ENCODE peak calls at places on chromosomes 16 and 17, in nine cellular contexts. B, O, S, V, K, M, T, P and W are unnamed samples.

GRCh38 chr16:74034862-74035261 is 261.8 kb upstream of the PSMD7 start:
- DNase-seq in B (no peak), O (peak), S (no peak), V (no peak), K (no peak), M (no peak), T (peak), P (no peak), W (no peak)

GRCh38 chr17:55666810-55667209 is 55.9 kb downstream of the TMEM100 start:
- DNase-seq in B (no peak), O (no peak), S (no peak), V (no peak), K (no peak), M (no peak), T (no peak), P (no peak), W (no peak)

GRCh38 chr17:38469875-38470274 is 41.6 kb downstream of the ARHGAP23 start:
- DNase-seq in B (no peak), O (no peak), S (no peak), V (no peak), K (no peak), M (no peak), T (peak), P (no peak), W (no peak)

GRCh38 chr17:71902931-71903506 is 217.8 kb upstream of the SOX9 start:
- DNase-seq in B (no peak), O (no peak), S (no peak), V (no peak), K (no peak), M (no peak), T (no peak), P (no peak), W (no peak)

GRCh38 chr16:85800321-85800669 is 800 bp downstream of the COX4I1 start:
- DNase-seq in B (no peak), O (no peak), S (no peak), V (no peak), K (no peak), M (no peak), T (no peak), P (no peak), W (no peak)

GRCh38 chr17:35789044-35789443 is 6.4 kb downstream of the MMP28 start:
- DNase-seq in B (no peak), O (no peak), S (no peak), V (no peak), K (no peak), M (no peak), T (no peak), P (no peak), W (no peak)

GRCh38 chr17:18984273-18985114 is 20.1 kb downstream of the FAM83G start:
- DNase-seq in B (no peak), O (no peak), S (no peak), V (no peak), K (no peak), M (no peak), T (no peak), P (no peak), W (no peak)

GRCh38 chr17:6753006-6753445 is 2.8 kb upstream of the XAF1 start:
- DNase-seq in B (peak), O (peak), S (no peak), V (peak), K (no peak), M (no peak), T (peak), P (no peak), W (no peak)

GRCh38 chr17:34275881-34276280 is 5.9 kb downstream of the CCL7 start:
- DNase-seq in B (no peak), O (peak), S (no peak), V (no peak), K (no peak), M (no peak), T (no peak), P (no peak), W (no peak)

GRCh38 chr17:50350733-50351132 is 4.8 kb downstream of the XYLT2 start:
- DNase-seq in B (no peak), O (no peak), S (no peak), V (no peak), K (no peak), M (no peak), T (no peak), P (no peak), W (no peak)

GRCh38 chr16:15950167-15950854 is 895 bp downstream of the ABCC1 start:
- DNase-seq in B (no peak), O (no peak), S (no peak), V (no peak), K (peak), M (peak), T (peak), P (no peak), W (peak)

GRCh38 chr17:34980681-34981537 is 597 bp downstream of the LIG3 start:
- DNase-seq in B (peak), O (peak), S (peak), V (peak), K (peak), M (peak), T (peak), P (peak), W (peak)

GRCh38 chr17:38598536-38598935 is 7.2 kb downstream of the SRCIN1 start:
- DNase-seq in B (peak), O (peak), S (peak), V (no peak), K (no peak), M (no peak), T (peak), P (no peak), W (no peak)

GRCh38 chr17:60167095-60167741 is 17.4 kb downstream of the CA4 start:
- DNase-seq in B (no peak), O (peak), S (no peak), V (no peak), K (no peak), M (no peak), T (no peak), P (no peak), W (no peak)

GRCh38 chr17:28151001-28151400 is 108.5 kb downstream of the NLK start:
- DNase-seq in B (no peak), O (no peak), S (no peak), V (no peak), K (no peak), M (no peak), T (no peak), P (no peak), W (no peak)

GRCh38 chr16:28846933-28847273 is 755 bp upstream of the TUFM start:
- DNase-seq in B (no peak), O (no peak), S (no peak), V (no peak), K (no peak), M (no peak), T (no peak), P (no peak), W (peak)

GRCh38 chr16:86517652-86518258 is 7.4 kb downstream of the FOXF1 start:
- DNase-seq in B (no peak), O (peak), S (peak), V (peak), K (no peak), M (no peak), T (peak), P (no peak), W (no peak)

GRCh38 chr16:50301626-50302471 is 35.5 kb downstream of the ADCY7 start:
- DNase-seq in B (no peak), O (peak), S (no peak), V (peak), K (no peak), M (no peak), T (no peak), P (peak), W (no peak)

GRCh38 chr16:79168321-79168720 is 432.2 kb downstream of the MAF start:
- DNase-seq in B (no peak), O (no peak), S (no peak), V (no peak), K (no peak), M (no peak), T (no peak), P (no peak), W (no peak)

GRCh38 chr17:65177901-65178300 is 40.7 kb downstream of the RGS9 start:
- DNase-seq in B (no peak), O (no peak), S (no peak), V (no peak), K (no peak), M (no peak), T (no peak), P (no peak), W (no peak)

GRCh38 chr17:18258356-18259038 is at the start of gene FLII:
- DNase-seq in B (no peak), O (no peak), S (no peak), V (peak), K (peak), M (peak), T (peak), P (no peak), W (peak)

GRCh38 chr17:37278247-37278894 is 97.4 kb upstream of the C17orf78 start:
- DNase-seq in B (no peak), O (no peak), S (no peak), V (no peak), K (no peak), M (no peak), T (peak), P (no peak), W (no peak)

GRCh38 chr17:38361700-38362465 is 10.2 kb downstream of the SOCS7 start:
- DNase-seq in B (no peak), O (no peak), S (no peak), V (no peak), K (no peak), M (no peak), T (peak), P (no peak), W (no peak)

GRCh38 chr16:78896280-78896679 is 704.3 kb downstream of the MAF start:
- DNase-seq in B (no peak), O (no peak), S (no peak), V (no peak), K (peak), M (peak), T (no peak), P (no peak), W (no peak)

GRCh38 chr17:70636517-70637133 is 467.3 kb downstream of the KCNJ2 start:
- DNase-seq in B (peak), O (peak), S (no peak), V (no peak), K (no peak), M (no peak), T (peak), P (no peak), W (no peak)